ENCODE peak calls at places on chromosome 14, in six cellular contexts. One of them, this sample, is unnamed.

GRCh38 chr14:104738375-104739019 is 14.4 kb upstream of the SIVA1 start:
- DNase-seq in lower leg skin: no peak
- DNase-seq in T-helper 9 cell: no peak
- DNase-seq in RCC 7860: no peak
- DNase-seq in stimulated activated CD4-positive, alpha-beta T cell treated with anti-CD3 and anti-CD28 coated beads, Interleukin-4, amount 100 ng/mL, for 24 hours: no peak
- DNase-seq in AG04449: no peak
- DNase-seq in this sample: no peak

GRCh38 chr14:61517861-61518802 is 177.2 kb upstream of the HIF1A start:
- DNase-seq in lower leg skin: no peak
- DNase-seq in T-helper 9 cell: no peak
- DNase-seq in RCC 7860: no peak
- DNase-seq in stimulated activated CD4-positive, alpha-beta T cell treated with anti-CD3 and anti-CD28 coated beads, Interleukin-4, amount 100 ng/mL, for 24 hours: no peak
- DNase-seq in AG04449: no peak
- DNase-seq in this sample: no peak

GRCh38 chr14:103630364-103631108 is 1.5 kb downstream of the KLC1 start:
- DNase-seq in lower leg skin: no peak
- DNase-seq in T-helper 9 cell: no peak
- DNase-seq in RCC 7860: no peak
- DNase-seq in stimulated activated CD4-positive, alpha-beta T cell treated with anti-CD3 and anti-CD28 coated beads, Interleukin-4, amount 100 ng/mL, for 24 hours: no peak
- DNase-seq in AG04449: no peak
- DNase-seq in this sample: no peak

GRCh38 chr14:61841145-61841544 is 78.9 kb downstream of the SNAPC1 start:
- DNase-seq in lower leg skin: no peak
- DNase-seq in T-helper 9 cell: no peak
- DNase-seq in RCC 7860: no peak
- DNase-seq in stimulated activated CD4-positive, alpha-beta T cell treated with anti-CD3 and anti-CD28 coated beads, Interleukin-4, amount 100 ng/mL, for 24 hours: no peak
- DNase-seq in AG04449: no peak
- DNase-seq in this sample: no peak

GRCh38 chr14:103130017-103130764 is 6.9 kb downstream of the TNFAIP2 start:
- DNase-seq in lower leg skin: peak; percentile 84
- DNase-seq in T-helper 9 cell: no peak
- DNase-seq in RCC 7860: no peak
- DNase-seq in stimulated activated CD4-positive, alpha-beta T cell treated with anti-CD3 and anti-CD28 coated beads, Interleukin-4, amount 100 ng/mL, for 24 hours: no peak
- DNase-seq in AG04449: no peak
- DNase-seq in this sample: no peak

GRCh38 chr14:82905762-82906161 is 1372.1 kb upstream of the SEL1L start:
- DNase-seq in lower leg skin: no peak
- DNase-seq in T-helper 9 cell: no peak
- DNase-seq in RCC 7860: no peak
- DNase-seq in stimulated activated CD4-positive, alpha-beta T cell treated with anti-CD3 and anti-CD28 coated beads, Interleukin-4, amount 100 ng/mL, for 24 hours: no peak
- DNase-seq in AG04449: no peak
- DNase-seq in this sample: no peak

GRCh38 chr14:100910888-100911664 is 7.6 kb upstream of the RTL1 start:
- DNase-seq in lower leg skin: no peak
- DNase-seq in T-helper 9 cell: no peak
- DNase-seq in RCC 7860: no peak
- DNase-seq in stimulated activated CD4-positive, alpha-beta T cell treated with anti-CD3 and anti-CD28 coated beads, Interleukin-4, amount 100 ng/mL, for 24 hours: no peak
- DNase-seq in AG04449: no peak
- DNase-seq in this sample: no peak

GRCh38 chr14:43647302-43647701 is 859.8 kb downstream of the FSCB start:
- DNase-seq in lower leg skin: no peak
- DNase-seq in T-helper 9 cell: no peak
- DNase-seq in RCC 7860: no peak
- DNase-seq in stimulated activated CD4-positive, alpha-beta T cell treated with anti-CD3 and anti-CD28 coated beads, Interleukin-4, amount 100 ng/mL, for 24 hours: no peak
- DNase-seq in AG04449: no peak
- DNase-seq in this sample: no peak

GRCh38 chr14:26707234-26707633 is 109.4 kb upstream of the NOVA1 start:
- DNase-seq in lower leg skin: no peak
- DNase-seq in T-helper 9 cell: no peak
- DNase-seq in RCC 7860: no peak
- DNase-seq in stimulated activated CD4-positive, alpha-beta T cell treated with anti-CD3 and anti-CD28 coated beads, Interleukin-4, amount 100 ng/mL, for 24 hours: no peak
- DNase-seq in AG04449: no peak
- DNase-seq in this sample: no peak

GRCh38 chr14:68857671-68858070 is 64.8 kb upstream of the ZFP36L1 start:
- DNase-seq in lower leg skin: peak; percentile 13
- DNase-seq in T-helper 9 cell: no peak
- DNase-seq in RCC 7860: no peak
- DNase-seq in stimulated activated CD4-positive, alpha-beta T cell treated with anti-CD3 and anti-CD28 coated beads, Interleukin-4, amount 100 ng/mL, for 24 hours: no peak
- DNase-seq in AG04449: no peak
- DNase-seq in this sample: no peak

GRCh38 chr14:90661881-90662280 is 154.3 kb downstream of the TTC7B start:
- DNase-seq in lower leg skin: no peak
- DNase-seq in T-helper 9 cell: no peak
- DNase-seq in RCC 7860: no peak
- DNase-seq in stimulated activated CD4-positive, alpha-beta T cell treated with anti-CD3 and anti-CD28 coated beads, Interleukin-4, amount 100 ng/mL, for 24 hours: no peak
- DNase-seq in AG04449: no peak
- DNase-seq in this sample: no peak

GRCh38 chr14:61435563-61436337 is 114.4 kb downstream of the PRKCH start:
- DNase-seq in lower leg skin: no peak
- DNase-seq in T-helper 9 cell: no peak
- DNase-seq in RCC 7860: no peak
- DNase-seq in stimulated activated CD4-positive, alpha-beta T cell treated with anti-CD3 and anti-CD28 coated beads, Interleukin-4, amount 100 ng/mL, for 24 hours: no peak
- DNase-seq in AG04449: no peak
- DNase-seq in this sample: no peak

GRCh38 chr14:35285168-35285990 is 6.8 kb upstream of the PSMA6 start:
- DNase-seq in lower leg skin: no peak
- DNase-seq in T-helper 9 cell: no peak
- DNase-seq in RCC 7860: no peak
- DNase-seq in stimulated activated CD4-positive, alpha-beta T cell treated with anti-CD3 and anti-CD28 coated beads, Interleukin-4, amount 100 ng/mL, for 24 hours: peak; percentile 40
- DNase-seq in AG04449: no peak
- DNase-seq in this sample: no peak

GRCh38 chr14:68937790-68938514 is 41.1 kb downstream of the ACTN1 start:
- DNase-seq in lower leg skin: no peak
- DNase-seq in T-helper 9 cell: no peak
- DNase-seq in RCC 7860: no peak
- DNase-seq in stimulated activated CD4-positive, alpha-beta T cell treated with anti-CD3 and anti-CD28 coated beads, Interleukin-4, amount 100 ng/mL, for 24 hours: peak; percentile 17
- DNase-seq in AG04449: no peak
- DNase-seq in this sample: no peak

GRCh38 chr14:29215853-29216252 is 449.3 kb downstream of the FOXG1 start:
- DNase-seq in lower leg skin: no peak
- DNase-seq in T-helper 9 cell: no peak
- DNase-seq in RCC 7860: no peak
- DNase-seq in stimulated activated CD4-positive, alpha-beta T cell treated with anti-CD3 and anti-CD28 coated beads, Interleukin-4, amount 100 ng/mL, for 24 hours: no peak
- DNase-seq in AG04449: no peak
- DNase-seq in this sample: no peak

GRCh38 chr14:104281768-104282301 is 143.4 kb downstream of the KIF26A start:
- DNase-seq in lower leg skin: no peak
- DNase-seq in T-helper 9 cell: no peak
- DNase-seq in RCC 7860: no peak
- DNase-seq in stimulated activated CD4-positive, alpha-beta T cell treated with anti-CD3 and anti-CD28 coated beads, Interleukin-4, amount 100 ng/mL, for 24 hours: no peak
- DNase-seq in AG04449: no peak
- DNase-seq in this sample: peak; percentile 4

GRCh38 chr14:70188608-70189540 is at the start of gene SLC8A3:
- DNase-seq in lower leg skin: no peak
- DNase-seq in T-helper 9 cell: no peak
- DNase-seq in RCC 7860: no peak
- DNase-seq in stimulated activated CD4-positive, alpha-beta T cell treated with anti-CD3 and anti-CD28 coated beads, Interleukin-4, amount 100 ng/mL, for 24 hours: no peak
- DNase-seq in AG04449: no peak
- DNase-seq in this sample: no peak

GRCh38 chr14:68234101-68234905 is 414.7 kb downstream of the RAD51B start:
- DNase-seq in lower leg skin: no peak
- DNase-seq in T-helper 9 cell: no peak
- DNase-seq in RCC 7860: no peak
- DNase-seq in stimulated activated CD4-positive, alpha-beta T cell treated with anti-CD3 and anti-CD28 coated beads, Interleukin-4, amount 100 ng/mL, for 24 hours: no peak
- DNase-seq in AG04449: no peak
- DNase-seq in this sample: no peak

GRCh38 chr14:93045211-93045674 is 70.5 kb downstream of the ITPK1 start:
- DNase-seq in lower leg skin: no peak
- DNase-seq in T-helper 9 cell: no peak
- DNase-seq in RCC 7860: peak; percentile 60
- DNase-seq in stimulated activated CD4-positive, alpha-beta T cell treated with anti-CD3 and anti-CD28 coated beads, Interleukin-4, amount 100 ng/mL, for 24 hours: no peak
- DNase-seq in AG04449: no peak
- DNase-seq in this sample: no peak

GRCh38 chr14:102297436-102298170 is 7.4 kb downstream of the MOK start:
- DNase-seq in lower leg skin: no peak
- DNase-seq in T-helper 9 cell: no peak
- DNase-seq in RCC 7860: no peak
- DNase-seq in stimulated activated CD4-positive, alpha-beta T cell treated with anti-CD3 and anti-CD28 coated beads, Interleukin-4, amount 100 ng/mL, for 24 hours: no peak
- DNase-seq in AG04449: no peak
- DNase-seq in this sample: no peak

GRCh38 chr14:23398348-23398747 is 9.7 kb downstream of the MYH6 start:
- DNase-seq in lower leg skin: no peak
- DNase-seq in T-helper 9 cell: no peak
- DNase-seq in RCC 7860: no peak
- DNase-seq in stimulated activated CD4-positive, alpha-beta T cell treated with anti-CD3 and anti-CD28 coated beads, Interleukin-4, amount 100 ng/mL, for 24 hours: no peak
- DNase-seq in AG04449: no peak
- DNase-seq in this sample: no peak

GRCh38 chr14:57714487-57714899 is 151.4 kb downstream of the SLC35F4 start:
- DNase-seq in lower leg skin: no peak
- DNase-seq in T-helper 9 cell: no peak
- DNase-seq in RCC 7860: no peak
- DNase-seq in stimulated activated CD4-positive, alpha-beta T cell treated with anti-CD3 and anti-CD28 coated beads, Interleukin-4, amount 100 ng/mL, for 24 hours: no peak
- DNase-seq in AG04449: no peak
- DNase-seq in this sample: no peak

This sample was measured in omental fat pad.